ENCODE peak calls at places on chromosomes 12 and 14, in eight cellular contexts. I, U, W, J, L, E, H and B are unnamed samples.

GRCh38 chr14:90810808-90811207 is 5.4 kb downstream of the TTC7B start:
- DNase-seq in I (no peak), U (no peak), W (no peak), J (no peak), L (no peak), E (no peak), H (no peak), B (no peak)

GRCh38 chr12:91177380-91177779 is 5.2 kb downstream of the DCN start:
- DNase-seq in I (no peak), U (no peak), W (no peak), J (no peak), L (no peak), E (no peak), H (no peak), B (no peak)

GRCh38 chr14:88834883-88835431 is 10.5 kb downstream of the TTC8 start:
- DNase-seq in I (peak), U (no peak), W (no peak), J (no peak), L (no peak), E (no peak), H (no peak), B (no peak)

GRCh38 chr14:104372390-104373054 is 207.0 kb upstream of the C14orf180 start:
- DNase-seq in I (no peak), U (no peak), W (no peak), J (no peak), L (no peak), E (no peak), H (no peak), B (no peak)

GRCh38 chr12:111431772-111432171 is 26.0 kb downstream of the SH2B3 start:
- DNase-seq in I (no peak), U (no peak), W (no peak), J (no peak), L (no peak), E (no peak), H (no peak), B (no peak)

GRCh38 chr12:50555471-50555885 is 50.7 kb downstream of the DIP2B start:
- DNase-seq in I (no peak), U (no peak), W (no peak), J (no peak), L (no peak), E (no peak), H (no peak), B (no peak)

GRCh38 chr14:75011356-75012097 is 8.8 kb downstream of the EIF2B2 start:
- DNase-seq in I (peak), U (no peak), W (no peak), J (peak), L (no peak), E (no peak), H (no peak), B (peak)

GRCh38 chr12:64091186-64091585 is 130.9 kb downstream of the KICS2 start:
- DNase-seq in I (no peak), U (no peak), W (no peak), J (no peak), L (no peak), E (no peak), H (no peak), B (no peak)

GRCh38 chr14:105485720-105486332 is 860 bp upstream of the CRIP1 start:
- DNase-seq in I (no peak), U (no peak), W (peak), J (no peak), L (no peak), E (no peak), H (no peak), B (no peak)

GRCh38 chr14:88802596-88802995 is 9.8 kb upstream of the EML5 start:
- DNase-seq in I (no peak), U (no peak), W (no peak), J (no peak), L (no peak), E (no peak), H (no peak), B (no peak)

GRCh38 chr14:42569227-42569626 is 962.6 kb downstream of the LRFN5 start:
- DNase-seq in I (no peak), U (no peak), W (no peak), J (no peak), L (no peak), E (no peak), H (no peak), B (no peak)

GRCh38 chr12:32435921-32436710 is 36.8 kb downstream of the FGD4 start:
- DNase-seq in I (no peak), U (no peak), W (no peak), J (peak), L (no peak), E (no peak), H (no peak), B (no peak)

GRCh38 chr14:76386922-76387782 is 11.2 kb downstream of the ESRRB start:
- DNase-seq in I (peak), U (peak), W (peak), J (peak), L (peak), E (peak), H (no peak), B (peak)

GRCh38 chr12:45726594-45727300 is 2.8 kb upstream of the ARID2 start:
- DNase-seq in I (peak), U (peak), W (peak), J (no peak), L (peak), E (peak), H (no peak), B (no peak)

GRCh38 chr14:105647784-105648608 is 121.6 kb downstream of the TMEM121 start:
- DNase-seq in I (no peak), U (peak), W (no peak), J (no peak), L (no peak), E (no peak), H (no peak), B (no peak)

GRCh38 chr14:67970923-67971322 is 151.3 kb downstream of the RAD51B start:
- DNase-seq in I (no peak), U (no peak), W (no peak), J (no peak), L (no peak), E (no peak), H (no peak), B (no peak)

GRCh38 chr14:93977790-93978581 is 1.6 kb upstream of the ASB2 start:
- DNase-seq in I (no peak), U (peak), W (no peak), J (no peak), L (no peak), E (no peak), H (no peak), B (no peak)

GRCh38 chr12:124640096-124640495 is 72.7 kb upstream of the NCOR2 start:
- DNase-seq in I (peak), U (no peak), W (no peak), J (no peak), L (no peak), E (no peak), H (peak), B (no peak)